ENCODE peak calls at places on chromosomes 6 and 20, in ten cellular contexts. N is dorsolateral prefrontal cortex; W is foreskin fibroblast; Z is adipocyte; K is hepatocyte; D is esophagus muscularis mucosa; Q is AG09309; U is CD8-positive, alpha-beta T cell; S is WERI-Rb-1; O is GM12878. T is an unnamed sample.

GRCh38 chr20:42949865-42950264 is 239.8 kb downstream of the PTPRT start:
- DNase-seq in N (no peak), W (no peak), Z (no peak), K (peak; percentile 30), D (no peak), Q (no peak), U (no peak), S (no peak), O (no peak), T (no peak)

GRCh38 chr6:25389501-25389900 is 110.3 kb downstream of the CARMIL1 start:
- DNase-seq in N (no peak), W (peak; percentile 16), Z (peak; percentile 29), K (no peak), D (no peak), Q (peak; percentile 28), U (no peak), S (no peak), O (no peak), T (no peak)

GRCh38 chr20:38139919-38140753 is 24.9 kb downstream of the TGM2 start:
- DNase-seq in N (no peak), W (no peak), Z (no peak), K (peak; percentile 35), D (no peak), Q (no peak), U (no peak), S (no peak), O (no peak), T (no peak)

GRCh38 chr6:154229796-154230195 is 126.8 kb downstream of the IPCEF1 start:
- DNase-seq in N (no peak), W (no peak), Z (no peak), K (no peak), D (no peak), Q (no peak), U (no peak), S (no peak), O (no peak), T (no peak)

GRCh38 chr20:32626859-32627636 is 41.9 kb upstream of the NOL4L start:
- DNase-seq in N (peak; percentile 40), W (no peak), Z (no peak), K (no peak), D (no peak), Q (no peak), U (no peak), S (no peak), O (no peak), T (no peak)

GRCh38 chr20:54499111-54499510 is 23.7 kb downstream of the DOK5 start:
- DNase-seq in N (no peak), W (no peak), Z (no peak), K (no peak), D (no peak), Q (no peak), U (no peak), S (no peak), O (no peak), T (no peak)

GRCh38 chr6:137087902-137088301 is 43.1 kb upstream of the IL20RA start:
- DNase-seq in N (no peak), W (no peak), Z (no peak), K (no peak), D (no peak), Q (no peak), U (no peak), S (no peak), O (no peak), T (no peak)

GRCh38 chr20:38435555-38435939 is 419 bp upstream of the SNHG17 start:
- DNase-seq in N (no peak), W (no peak), Z (peak; percentile 16), K (no peak), D (no peak), Q (peak; percentile 59), U (no peak), S (no peak), O (no peak), T (no peak)

GRCh38 chr20:48910360-48910781 is 11.1 kb upstream of the ARFGEF2 start:
- DNase-seq in N (no peak), W (no peak), Z (no peak), K (no peak), D (no peak), Q (no peak), U (peak; percentile 47), S (no peak), O (no peak), T (no peak)

GRCh38 chr6:91704531-91704930 is 1117.7 kb upstream of the MAP3K7 start:
- DNase-seq in N (no peak), W (peak; percentile 3), Z (peak; percentile 37), K (no peak), D (no peak), Q (no peak), U (no peak), S (no peak), O (no peak), T (no peak)

GRCh38 chr6:8574749-8575468 is 139.6 kb upstream of the SLC35B3 start:
- DNase-seq in N (no peak), W (no peak), Z (no peak), K (no peak), D (no peak), Q (no peak), U (no peak), S (no peak), O (no peak), T (no peak)

GRCh38 chr20:48928832-48929725 is 7.6 kb downstream of the ARFGEF2 start:
- DNase-seq in N (no peak), W (no peak), Z (peak; percentile 77), K (peak; percentile 42), D (no peak), Q (peak; percentile 46), U (no peak), S (no peak), O (no peak), T (no peak)

GRCh38 chr6:24959333-24959732 is 23.6 kb upstream of the RIPOR2 start:
- DNase-seq in N (no peak), W (no peak), Z (no peak), K (no peak), D (no peak), Q (no peak), U (no peak), S (no peak), O (no peak), T (no peak)

DNA sequence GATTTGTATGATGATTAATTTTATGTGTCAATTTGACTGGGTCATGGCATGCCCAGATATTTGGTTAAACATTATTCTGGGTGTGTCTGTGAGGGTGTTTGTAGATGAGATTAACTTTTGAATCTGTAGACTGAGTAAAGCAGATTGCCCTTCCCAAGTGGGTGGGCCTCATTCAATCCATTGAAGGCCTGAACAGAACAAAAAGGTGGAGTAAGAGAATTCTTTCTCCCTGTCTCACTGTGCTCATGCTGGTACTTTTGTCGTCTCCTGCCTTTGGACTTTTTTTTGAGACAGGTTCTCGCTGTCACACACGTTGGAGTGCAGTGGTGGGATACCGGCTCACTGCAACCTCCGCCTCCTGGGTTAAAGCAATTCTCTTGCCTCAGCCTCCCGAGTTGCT is 72.0 kb upstream of the EPB41L1 start:
- DNase-seq in N (no peak), W (no peak), Z (no peak), K (no peak), D (no peak), Q (no peak), U (no peak), S (no peak), O (no peak), T (no peak)
- H3K4me3 ChIP-seq in N (no peak overlapping the region), W (no peak overlapping the region), Z (no peak overlapping the region), K (no peak overlapping the region), D (no peak overlapping the region), Q (no peak overlapping the region), U (no peak overlapping the region), S (no peak overlapping the region), O (no peak overlapping the region), T (no peak overlapping the region)

DNA sequence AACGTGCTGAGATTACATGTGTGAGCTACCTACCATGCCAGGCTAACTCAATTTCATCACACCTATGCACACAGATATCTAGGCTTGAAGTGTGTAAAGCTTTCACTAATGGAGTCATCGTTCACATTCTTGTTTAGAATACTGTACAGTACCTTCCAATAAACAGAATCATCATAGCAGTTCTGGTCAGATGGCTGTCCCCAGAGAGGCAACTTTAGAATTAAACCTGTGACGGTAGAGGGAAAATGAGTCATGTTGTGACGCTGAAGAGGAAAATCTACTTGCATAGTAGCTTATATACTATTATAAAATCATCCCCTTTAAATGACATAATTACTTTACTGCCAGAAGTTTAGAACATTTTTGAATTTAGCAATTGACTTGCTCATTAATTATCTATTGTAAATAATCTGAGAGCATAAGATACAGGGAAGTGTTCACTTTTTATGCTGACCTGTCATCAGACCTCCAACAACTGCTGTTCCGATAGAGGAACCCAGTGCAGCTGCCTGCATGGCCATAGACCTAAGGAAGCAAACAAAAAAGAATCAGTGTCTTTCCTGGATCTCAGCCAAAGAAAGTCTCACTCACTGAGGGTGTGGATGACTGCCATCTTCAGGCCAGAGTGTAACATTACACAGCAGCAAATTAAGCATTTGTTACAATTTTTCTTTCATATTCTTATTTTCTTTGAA is 29.8 kb downstream of the RHAG start:
- DNase-seq in N (no peak), W (peak; percentile 61), Z (peak; percentile 92), K (peak; percentile 93), D (no peak), Q (peak; percentile 61), U (no peak), S (peak; percentile 46), O (peak; percentile 11), T (peak; percentile 80)
- H3K4me3 ChIP-seq in N (no peak overlapping the region), W (no peak overlapping the region), Z (no peak overlapping the region), K (no peak overlapping the region), D (no peak overlapping the region), Q (no peak overlapping the region), U (no peak overlapping the region), S (no peak overlapping the region), O (no peak overlapping the region), T (no peak overlapping the region)

GRCh38 chr20:47532002-47532401 is 30.3 kb downstream of the NCOA3 start:
- DNase-seq in N (no peak), W (no peak), Z (no peak), K (no peak), D (no peak), Q (no peak), U (no peak), S (no peak), O (no peak), T (no peak)
- H3K4me3 ChIP-seq in N (no peak overlapping the region), W (no peak overlapping the region), Z (no peak overlapping the region), K (no peak overlapping the region), D (no peak overlapping the region), Q (no peak overlapping the region), U (no peak overlapping the region), S (no peak overlapping the region), O (no peak overlapping the region), T (no peak overlapping the region)

GRCh38 chr6:161890959-161891358 is 617.1 kb upstream of the AGPAT4 start:
- DNase-seq in N (no peak), W (no peak), Z (no peak), K (peak; percentile 9), D (no peak), Q (no peak), U (no peak), S (no peak), O (no peak), T (no peak)

GRCh38 chr6:161894436-161894835 is 620.6 kb upstream of the AGPAT4 start:
- DNase-seq in N (no peak), W (no peak), Z (no peak), K (no peak), D (no peak), Q (no peak), U (no peak), S (no peak), O (no peak), T (no peak)

GRCh38 chr6:161890133-161890833 is 616.4 kb upstream of the AGPAT4 start:
- DNase-seq in N (no peak), W (no peak), Z (no peak), K (peak; percentile 27), D (no peak), Q (no peak), U (no peak), S (no peak), O (no peak), T (no peak)

GRCh38 chr6:161889324-161889723 is 615.5 kb upstream of the AGPAT4 start:
- DNase-seq in N (no peak), W (no peak), Z (no peak), K (no peak), D (no peak), Q (no peak), U (no peak), S (no peak), O (no peak), T (no peak)

GRCh38 chr6:161891542-161891941 is 617.7 kb upstream of the AGPAT4 start:
- DNase-seq in N (no peak), W (no peak), Z (no peak), K (no peak), D (no peak), Q (no peak), U (no peak), S (no peak), O (no peak), T (no peak)
- H3K4me3 ChIP-seq in N (no peak overlapping the region), W (no peak overlapping the region), Z (no peak overlapping the region), K (no peak overlapping the region), D (no peak overlapping the region), Q (no peak overlapping the region), U (no peak overlapping the region), S (no peak overlapping the region), O (no peak overlapping the region), T (no peak overlapping the region)

T was measured in Jurkat, Clone E6-1.